ENCODE peak calls at places on chromosomes 1 and 21, in five cellular contexts. One of them, this sample, is unnamed.

GRCh38 chr1:82775402-82776000 is 974.8 kb downstream of the ADGRL2 start:
- DNase-seq in uterus: no peak
- DNase-seq in iris pigment epithelial cell: peak
- DNase-seq in GM12891: no peak
- DNase-seq in fibroblast of mammary gland: peak
- DNase-seq in this sample: no peak

GRCh38 chr1:180282401-180282800 is 52.3 kb downstream of the LHX4 start:
- DNase-seq in uterus: no peak
- DNase-seq in fibroblast of mammary gland: no peak
- DNase-seq in GM12891: no peak
- DNase-seq in iris pigment epithelial cell: no peak
- DNase-seq in this sample: no peak

GRCh38 chr1:59083946-59084865 is 212.7 kb upstream of the FGGY start:
- DNase-seq in uterus: no peak
- DNase-seq in fibroblast of mammary gland: no peak
- DNase-seq in iris pigment epithelial cell: no peak
- DNase-seq in GM12891: no peak
- DNase-seq in this sample: no peak

GRCh38 chr21:43893536-43894205 is 28.6 kb downstream of the AGPAT3 start:
- DNase-seq in fibroblast of mammary gland: peak
- DNase-seq in GM12891: no peak
- DNase-seq in iris pigment epithelial cell: peak
- DNase-seq in uterus: no peak
- DNase-seq in this sample: no peak

GRCh38 chr1:210236386-210236839 is 3.8 kb downstream of the SERTAD4 start:
- DNase-seq in GM12891: no peak
- DNase-seq in fibroblast of mammary gland: peak
- DNase-seq in iris pigment epithelial cell: no peak
- DNase-seq in uterus: no peak
- DNase-seq in this sample: no peak

GRCh38 chr1:236812334-236813030 is 17.4 kb downstream of the MTR start:
- DNase-seq in fibroblast of mammary gland: no peak
- DNase-seq in iris pigment epithelial cell: no peak
- DNase-seq in GM12891: no peak
- DNase-seq in uterus: no peak
- DNase-seq in this sample: no peak

GRCh38 chr1:232992227-232992626 is 41.8 kb downstream of the NTPCR start:
- DNase-seq in iris pigment epithelial cell: no peak
- DNase-seq in fibroblast of mammary gland: no peak
- DNase-seq in uterus: no peak
- DNase-seq in GM12891: no peak
- DNase-seq in this sample: no peak

GRCh38 chr1:203488539-203488938 is 5.4 kb upstream of the OPTC start:
- DNase-seq in GM12891: no peak
- DNase-seq in fibroblast of mammary gland: no peak
- DNase-seq in iris pigment epithelial cell: no peak
- DNase-seq in uterus: no peak
- DNase-seq in this sample: no peak

GRCh38 chr1:147618077-147618569 is 52.2 kb downstream of the ACP6 start:
- DNase-seq in iris pigment epithelial cell: no peak
- DNase-seq in uterus: no peak
- DNase-seq in GM12891: no peak
- DNase-seq in fibroblast of mammary gland: no peak
- DNase-seq in this sample: no peak

GRCh38 chr1:196155586-196155985 is 452.7 kb downstream of the KCNT2 start:
- DNase-seq in fibroblast of mammary gland: no peak
- DNase-seq in iris pigment epithelial cell: no peak
- DNase-seq in GM12891: no peak
- DNase-seq in uterus: no peak
- DNase-seq in this sample: no peak